ENCODE peak calls at places on chromosomes 1 and 21, in seven cellular contexts. One of them, this sample, is unnamed.

GRCh38 chr21:25776440-25776839 is 41.7 kb downstream of the GABPA start:
- DNase-seq in endothelial cell of umbilical vein: no peak
- DNase-seq in anterior cingulate cortex: no peak
- DNase-seq in stimulated activated naive CD4-positive, alpha-beta T cell: no peak
- DNase-seq in mammary epithelial cell: no peak
- DNase-seq in endothelial cell: no peak
- DNase-seq in HCEC 1CT: no peak
- DNase-seq in this sample: no peak

GRCh38 chr21:45996311-45997204 is 15.0 kb downstream of the COL6A1 start:
- DNase-seq in endothelial cell of umbilical vein: no peak
- DNase-seq in anterior cingulate cortex: no peak
- DNase-seq in stimulated activated naive CD4-positive, alpha-beta T cell: no peak
- DNase-seq in mammary epithelial cell: no peak
- DNase-seq in endothelial cell: peak
- DNase-seq in HCEC 1CT: no peak
- DNase-seq in this sample: no peak

GRCh38 chr1:53633073-53633704 is 105.8 kb downstream of the GLIS1 start:
- DNase-seq in endothelial cell of umbilical vein: no peak
- DNase-seq in anterior cingulate cortex: no peak
- DNase-seq in stimulated activated naive CD4-positive, alpha-beta T cell: no peak
- DNase-seq in mammary epithelial cell: no peak
- DNase-seq in endothelial cell: no peak
- DNase-seq in HCEC 1CT: no peak
- DNase-seq in this sample: no peak

GRCh38 chr1:116154536-116154935 is 43.3 kb downstream of the MAB21L3 start:
- DNase-seq in endothelial cell of umbilical vein: no peak
- DNase-seq in anterior cingulate cortex: no peak
- DNase-seq in stimulated activated naive CD4-positive, alpha-beta T cell: no peak
- DNase-seq in mammary epithelial cell: no peak
- DNase-seq in endothelial cell: no peak
- DNase-seq in HCEC 1CT: no peak
- DNase-seq in this sample: no peak

GRCh38 chr1:81493102-81493864 is 307.5 kb upstream of the ADGRL2 start:
- DNase-seq in endothelial cell of umbilical vein: no peak
- DNase-seq in anterior cingulate cortex: no peak
- DNase-seq in stimulated activated naive CD4-positive, alpha-beta T cell: no peak
- DNase-seq in mammary epithelial cell: no peak
- DNase-seq in endothelial cell: no peak
- DNase-seq in HCEC 1CT: no peak
- DNase-seq in this sample: no peak

GRCh38 chr1:170250531-170251276 is 104.9 kb downstream of the NTMT2 start:
- DNase-seq in endothelial cell of umbilical vein: no peak
- DNase-seq in anterior cingulate cortex: no peak
- DNase-seq in stimulated activated naive CD4-positive, alpha-beta T cell: no peak
- DNase-seq in mammary epithelial cell: no peak
- DNase-seq in endothelial cell: no peak
- DNase-seq in HCEC 1CT: no peak
- DNase-seq in this sample: no peak

GRCh38 chr1:205449750-205450443 is 5.9 kb downstream of the BLACAT1 start:
- DNase-seq in endothelial cell of umbilical vein: no peak
- DNase-seq in anterior cingulate cortex: no peak
- DNase-seq in stimulated activated naive CD4-positive, alpha-beta T cell: no peak
- DNase-seq in mammary epithelial cell: peak
- DNase-seq in endothelial cell: peak
- DNase-seq in HCEC 1CT: peak
- DNase-seq in this sample: no peak

GRCh38 chr1:13922440-13922839 is 222.5 kb downstream of the PRDM2 start:
- DNase-seq in endothelial cell of umbilical vein: no peak
- DNase-seq in anterior cingulate cortex: no peak
- DNase-seq in stimulated activated naive CD4-positive, alpha-beta T cell: no peak
- DNase-seq in mammary epithelial cell: no peak
- DNase-seq in endothelial cell: no peak
- DNase-seq in HCEC 1CT: no peak
- DNase-seq in this sample: no peak

GRCh38 chr21:43690346-43690745 is 28.6 kb upstream of the PDXK start:
- DNase-seq in endothelial cell of umbilical vein: no peak
- DNase-seq in anterior cingulate cortex: no peak
- DNase-seq in stimulated activated naive CD4-positive, alpha-beta T cell: no peak
- DNase-seq in mammary epithelial cell: no peak
- DNase-seq in endothelial cell: no peak
- DNase-seq in HCEC 1CT: no peak
- DNase-seq in this sample: no peak

GRCh38 chr1:223011230-223011856 is 131.7 kb downstream of the TLR5 start:
- DNase-seq in endothelial cell of umbilical vein: no peak
- DNase-seq in anterior cingulate cortex: no peak
- DNase-seq in stimulated activated naive CD4-positive, alpha-beta T cell: no peak
- DNase-seq in mammary epithelial cell: peak
- DNase-seq in endothelial cell: no peak
- DNase-seq in HCEC 1CT: no peak
- DNase-seq in this sample: peak

GRCh38 chr1:36400825-36401601 is 3.3 kb upstream of the LSM10 start:
- DNase-seq in endothelial cell of umbilical vein: peak
- DNase-seq in anterior cingulate cortex: no peak
- DNase-seq in stimulated activated naive CD4-positive, alpha-beta T cell: no peak
- DNase-seq in mammary epithelial cell: no peak
- DNase-seq in endothelial cell: peak
- DNase-seq in HCEC 1CT: no peak
- DNase-seq in this sample: no peak

GRCh38 chr1:222928212-222928611 is 113.4 kb downstream of the DISP1 start:
- DNase-seq in endothelial cell of umbilical vein: peak
- DNase-seq in anterior cingulate cortex: peak
- DNase-seq in stimulated activated naive CD4-positive, alpha-beta T cell: no peak
- DNase-seq in mammary epithelial cell: no peak
- DNase-seq in endothelial cell: peak
- DNase-seq in HCEC 1CT: no peak
- DNase-seq in this sample: peak

GRCh38 chr1:176897350-176898236 is 266.9 kb downstream of the ASTN1 start:
- DNase-seq in endothelial cell of umbilical vein: peak
- DNase-seq in anterior cingulate cortex: peak
- DNase-seq in stimulated activated naive CD4-positive, alpha-beta T cell: no peak
- DNase-seq in mammary epithelial cell: peak
- DNase-seq in endothelial cell: peak
- DNase-seq in HCEC 1CT: peak
- DNase-seq in this sample: peak

GRCh38 chr1:114692947-114693346 is 2.4 kb downstream of the AMPD1 start:
- DNase-seq in endothelial cell of umbilical vein: no peak
- DNase-seq in anterior cingulate cortex: no peak
- DNase-seq in stimulated activated naive CD4-positive, alpha-beta T cell: no peak
- DNase-seq in mammary epithelial cell: no peak
- DNase-seq in endothelial cell: no peak
- DNase-seq in HCEC 1CT: no peak
- DNase-seq in this sample: no peak

GRCh38 chr1:97778718-97779117 is 142.1 kb downstream of the DPYD start:
- DNase-seq in endothelial cell of umbilical vein: no peak
- DNase-seq in anterior cingulate cortex: no peak
- DNase-seq in stimulated activated naive CD4-positive, alpha-beta T cell: no peak
- DNase-seq in mammary epithelial cell: no peak
- DNase-seq in endothelial cell: no peak
- DNase-seq in HCEC 1CT: peak
- DNase-seq in this sample: no peak